ENCODE peak calls at places on chromosomes 4 and X, in six cellular contexts. One of them, this sample, is unnamed.
A peak's percentile ranks its signal among the peaks of the same experiment; 100 is the strongest.

GRCh38 chr4:19678763-19679162 is 572.9 kb upstream of the SLIT2 start:
- DNase-seq in H1: no peak
- DNase-seq in K562: no peak
- DNase-seq in SK-N-SH: no peak
- DNase-seq in GM12878: no peak
- DNase-seq in HepG2: no peak
- DNase-seq in this sample: no peak

GRCh38 chr4:38062088-38062893 is 102.1 kb downstream of the PTTG2 start:
- DNase-seq in H1: peak; percentile 84
- DNase-seq in K562: peak; percentile 63
- DNase-seq in SK-N-SH: peak; percentile 71
- DNase-seq in GM12878: no peak
- DNase-seq in HepG2: peak; percentile 73
- DNase-seq in this sample: peak; percentile 41

GRCh38 chr4:131207589-131207988 is 1941.5 kb upstream of the PCDH10 start:
- DNase-seq in H1: no peak
- DNase-seq in K562: no peak
- DNase-seq in SK-N-SH: no peak
- DNase-seq in GM12878: no peak
- DNase-seq in HepG2: no peak
- DNase-seq in this sample: no peak

GRCh38 chrX:104098919-104099318 is 13.4 kb upstream of the ZCCHC18 start:
- DNase-seq in H1: no peak
- DNase-seq in K562: no peak
- DNase-seq in SK-N-SH: no peak
- DNase-seq in GM12878: no peak
- DNase-seq in HepG2: no peak
- DNase-seq in this sample: no peak

GRCh38 chrX:22634081-22634480 is 361.4 kb downstream of the CBLL2 start:
- DNase-seq in H1: no peak
- DNase-seq in K562: no peak
- DNase-seq in SK-N-SH: no peak
- DNase-seq in GM12878: no peak
- DNase-seq in HepG2: no peak
- DNase-seq in this sample: no peak

GRCh38 chr4:159210975-159211374 is 108.1 kb downstream of the RAPGEF2 start:
- DNase-seq in H1: no peak
- DNase-seq in K562: no peak
- DNase-seq in SK-N-SH: no peak
- DNase-seq in GM12878: no peak
- DNase-seq in HepG2: no peak
- DNase-seq in this sample: no peak

GRCh38 chr4:84751707-84752106 is 168.8 kb downstream of the CDS1 start:
- DNase-seq in H1: no peak
- DNase-seq in K562: no peak
- DNase-seq in SK-N-SH: no peak
- DNase-seq in GM12878: no peak
- DNase-seq in HepG2: no peak
- DNase-seq in this sample: no peak

GRCh38 chr4:80255374-80256095 is 10.9 kb upstream of the FGF5 start:
- DNase-seq in H1: no peak
- DNase-seq in K562: no peak
- DNase-seq in SK-N-SH: no peak
- DNase-seq in GM12878: no peak
- DNase-seq in HepG2: no peak
- DNase-seq in this sample: no peak

GRCh38 chr4:55635760-55636621 is at the start of gene NMU:
- DNase-seq in H1: peak; percentile 73
- DNase-seq in K562: peak; percentile 63
- DNase-seq in SK-N-SH: peak; percentile 87
- DNase-seq in GM12878: no peak
- DNase-seq in HepG2: peak; percentile 13
- DNase-seq in this sample: peak; percentile 19

GRCh38 chr4:188821500-188821899 is 682.3 kb downstream of the TRIML1 start:
- DNase-seq in H1: no peak
- DNase-seq in K562: no peak
- DNase-seq in SK-N-SH: no peak
- DNase-seq in GM12878: no peak
- DNase-seq in HepG2: no peak
- DNase-seq in this sample: no peak

GRCh38 chrX:50962156-50962555 is 51.6 kb downstream of the BMP15 start:
- DNase-seq in H1: no peak
- DNase-seq in K562: no peak
- DNase-seq in SK-N-SH: no peak
- DNase-seq in GM12878: no peak
- DNase-seq in HepG2: no peak
- DNase-seq in this sample: no peak

DNA sequence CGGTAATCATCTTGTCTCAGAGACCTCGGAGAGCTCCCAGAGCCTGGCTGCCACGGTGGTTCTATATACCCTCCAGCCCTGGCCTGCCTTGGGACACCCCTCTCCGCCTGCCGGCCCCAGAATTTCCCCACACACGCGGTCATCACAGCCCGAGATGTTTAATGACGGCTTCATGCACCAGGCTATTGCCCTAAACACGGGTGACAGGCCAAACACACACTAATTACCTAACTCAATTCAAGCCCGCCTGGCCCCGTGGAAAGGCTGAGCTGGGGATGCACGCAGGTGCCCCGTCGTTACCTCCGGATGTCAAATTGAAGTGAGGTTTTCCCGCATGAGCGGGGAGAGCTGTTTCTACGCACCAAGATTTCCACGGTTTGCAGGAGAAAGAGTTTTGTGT is 72.9 kb upstream of the PPP2R3B start:
- DNase-seq in H1: no peak
- DNase-seq in K562: no peak
- DNase-seq in SK-N-SH: no peak
- DNase-seq in GM12878: no peak
- DNase-seq in HepG2: no peak
- DNase-seq in this sample: no peak
- TF ChIP-seq USF2 in H1: no peak
- TF ChIP-seq USF2 in K562: no peak
- TF ChIP-seq USF2 in SK-N-SH: no peak
- TF ChIP-seq USF2 in GM12878: no peak
- TF ChIP-seq USF2 in HepG2: no peak
- TF ChIP-seq USF2 in this sample: no peak

GRCh38 chr4:163558539-163559044 is 64.1 kb downstream of the TMA16 start:
- DNase-seq in H1: no peak
- DNase-seq in K562: no peak
- DNase-seq in SK-N-SH: no peak
- DNase-seq in GM12878: no peak
- DNase-seq in HepG2: no peak
- DNase-seq in this sample: no peak
- TF ChIP-seq EP300 in H1: no peak
- TF ChIP-seq EP300 in K562: no peak
- TF ChIP-seq EP300 in SK-N-SH: no peak
- TF ChIP-seq EP300 in GM12878: no peak
- TF ChIP-seq EP300 in HepG2: no peak
- TF ChIP-seq EP300 in this sample: no peak

GRCh38 chr4:109007976-109008375 is 245.1 kb upstream of the ETNPPL start:
- DNase-seq in H1: no peak
- DNase-seq in K562: no peak
- DNase-seq in SK-N-SH: no peak
- DNase-seq in GM12878: no peak
- DNase-seq in HepG2: no peak
- DNase-seq in this sample: no peak

GRCh38 chr4:109009909-109010308 is 247.1 kb upstream of the ETNPPL start:
- DNase-seq in H1: no peak
- DNase-seq in K562: no peak
- DNase-seq in SK-N-SH: peak; percentile 20
- DNase-seq in GM12878: no peak
- DNase-seq in HepG2: no peak
- DNase-seq in this sample: no peak

GRCh38 chr4:109005523-109005922 is 242.7 kb upstream of the ETNPPL start:
- DNase-seq in H1: no peak
- DNase-seq in K562: no peak
- DNase-seq in SK-N-SH: no peak
- DNase-seq in GM12878: no peak
- DNase-seq in HepG2: no peak
- DNase-seq in this sample: no peak

DNA sequence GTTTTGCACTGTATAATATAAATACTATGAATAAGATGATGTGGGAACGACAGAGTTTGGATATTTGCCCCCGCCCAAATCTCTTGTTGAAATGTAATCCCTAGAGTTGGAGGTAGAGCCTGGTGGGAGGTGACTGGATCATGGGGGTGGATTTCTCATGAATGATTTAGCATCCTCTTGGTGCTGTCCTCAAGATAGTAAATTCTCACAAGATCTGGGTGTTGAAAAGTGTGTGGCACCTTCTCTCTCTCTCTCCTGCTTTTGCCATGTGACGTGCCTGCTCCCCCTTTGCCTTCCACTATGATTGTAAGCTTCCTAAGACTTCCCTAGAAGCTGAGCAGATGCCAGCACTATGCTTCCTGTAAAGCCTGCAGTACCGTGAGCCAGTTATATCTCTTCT is 241.6 kb upstream of the ETNPPL start:
- DNase-seq in H1: no peak
- DNase-seq in K562: no peak
- DNase-seq in SK-N-SH: no peak
- DNase-seq in GM12878: no peak
- DNase-seq in HepG2: no peak
- DNase-seq in this sample: no peak
- TF ChIP-seq USF2 in H1: no peak
- TF ChIP-seq USF2 in K562: no peak
- TF ChIP-seq USF2 in SK-N-SH: no peak
- TF ChIP-seq USF2 in GM12878: no peak
- TF ChIP-seq USF2 in HepG2: no peak
- TF ChIP-seq USF2 in this sample: no peak

GRCh38 chr4:181004056-181004455 is 1239.1 kb upstream of the TENM3 start:
- DNase-seq in H1: no peak
- DNase-seq in K562: no peak
- DNase-seq in SK-N-SH: no peak
- DNase-seq in GM12878: no peak
- DNase-seq in HepG2: no peak
- DNase-seq in this sample: no peak

GRCh38 chr4:180994722-180995121 is 1248.5 kb upstream of the TENM3 start:
- DNase-seq in H1: no peak
- DNase-seq in K562: no peak
- DNase-seq in SK-N-SH: no peak
- DNase-seq in GM12878: no peak
- DNase-seq in HepG2: no peak
- DNase-seq in this sample: no peak

GRCh38 chr4:180993179-180993841 is 1249.9 kb upstream of the TENM3 start:
- DNase-seq in H1: no peak
- DNase-seq in K562: no peak
- DNase-seq in SK-N-SH: no peak
- DNase-seq in GM12878: no peak
- DNase-seq in HepG2: no peak
- DNase-seq in this sample: no peak

GRCh38 chr4:180999217-180999616 is 1244.0 kb upstream of the TENM3 start:
- DNase-seq in H1: no peak
- DNase-seq in K562: no peak
- DNase-seq in SK-N-SH: peak; percentile 70
- DNase-seq in GM12878: no peak
- DNase-seq in HepG2: no peak
- DNase-seq in this sample: no peak
- TF ChIP-seq EP300 in H1: no peak
- TF ChIP-seq EP300 in K562: no peak
- TF ChIP-seq EP300 in SK-N-SH: no peak
- TF ChIP-seq EP300 in GM12878: no peak
- TF ChIP-seq EP300 in HepG2: no peak
- TF ChIP-seq EP300 in this sample: no peak

DNA sequence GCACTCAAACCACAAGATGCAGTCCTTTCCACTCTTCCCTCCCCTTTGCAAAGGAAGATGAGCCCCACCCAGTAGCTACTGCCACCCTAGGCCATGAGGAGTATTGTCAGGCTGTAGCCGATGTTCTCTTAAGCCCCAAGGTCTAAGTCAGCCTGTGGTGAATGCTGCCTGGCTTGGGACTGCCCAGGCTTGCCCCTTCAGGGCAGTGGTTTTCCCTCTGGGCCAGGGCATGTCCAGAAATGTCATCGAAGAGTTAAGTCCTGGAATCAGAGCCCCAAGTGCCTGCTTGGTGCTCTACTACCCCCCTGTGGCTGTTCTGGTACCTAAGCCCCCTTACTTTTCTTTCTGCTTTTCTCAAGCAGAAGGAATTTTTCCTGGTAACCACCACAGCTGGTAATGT is 11.8 kb upstream of the PGK1 start:
- DNase-seq in H1: peak; percentile 46
- DNase-seq in K562: no peak
- DNase-seq in SK-N-SH: no peak
- DNase-seq in GM12878: peak; percentile 37
- DNase-seq in HepG2: peak; percentile 12
- DNase-seq in this sample: peak; percentile 67
- TF ChIP-seq USF2 in H1: no peak
- TF ChIP-seq USF2 in K562: no peak
- TF ChIP-seq USF2 in SK-N-SH: no peak
- TF ChIP-seq USF2 in GM12878: no peak
- TF ChIP-seq USF2 in HepG2: no peak
- TF ChIP-seq USF2 in this sample: no peak

GRCh38 chr4:71994559-71994958 is 37.2 kb upstream of the NPFFR2 start:
- DNase-seq in H1: no peak
- DNase-seq in K562: no peak
- DNase-seq in SK-N-SH: no peak
- DNase-seq in GM12878: no peak
- DNase-seq in HepG2: no peak
- DNase-seq in this sample: no peak
- TF ChIP-seq EP300 in H1: no peak
- TF ChIP-seq EP300 in K562: no peak
- TF ChIP-seq EP300 in SK-N-SH: no peak
- TF ChIP-seq EP300 in GM12878: no peak
- TF ChIP-seq EP300 in HepG2: no peak
- TF ChIP-seq EP300 in this sample: no peak

GRCh38 chr4:67604029-67604381 is 45.5 kb downstream of the STAP1 start:
- DNase-seq in H1: no peak
- DNase-seq in K562: no peak
- DNase-seq in SK-N-SH: no peak
- DNase-seq in GM12878: no peak
- DNase-seq in HepG2: no peak
- DNase-seq in this sample: no peak

GRCh38 chr4:67603310-67604028 is 44.9 kb downstream of the STAP1 start:
- DNase-seq in H1: no peak
- DNase-seq in K562: no peak
- DNase-seq in SK-N-SH: no peak
- DNase-seq in GM12878: no peak
- DNase-seq in HepG2: no peak
- DNase-seq in this sample: no peak

GRCh38 chr4:67608047-67608446 is 49.5 kb downstream of the STAP1 start:
- DNase-seq in H1: no peak
- DNase-seq in K562: no peak
- DNase-seq in SK-N-SH: no peak
- DNase-seq in GM12878: no peak
- DNase-seq in HepG2: no peak
- DNase-seq in this sample: no peak
- TF ChIP-seq USF2 in H1: no peak
- TF ChIP-seq USF2 in K562: no peak
- TF ChIP-seq USF2 in SK-N-SH: no peak
- TF ChIP-seq USF2 in GM12878: no peak
- TF ChIP-seq USF2 in HepG2: no peak
- TF ChIP-seq USF2 in this sample: no peak

GRCh38 chr4:65645185-65645584 is 25.1 kb downstream of the EPHA5 start:
- DNase-seq in H1: no peak
- DNase-seq in K562: no peak
- DNase-seq in SK-N-SH: no peak
- DNase-seq in GM12878: no peak
- DNase-seq in HepG2: no peak
- DNase-seq in this sample: no peak
- TF ChIP-seq EP300 in H1: no peak
- TF ChIP-seq EP300 in K562: no peak
- TF ChIP-seq EP300 in SK-N-SH: no peak
- TF ChIP-seq EP300 in GM12878: no peak
- TF ChIP-seq EP300 in HepG2: no peak
- TF ChIP-seq EP300 in this sample: no peak

This sample was measured in A549.